ENCODE peak calls at places on chromosomes 7 and 10, in eight cellular contexts. One of them, this sample, is unnamed.

GRCh38 chr10:99975942-99976809 is 33.6 kb downstream of the DNMBP start:
- DNase-seq in heart right ventricle: no peak
- DNase-seq in choroid plexus epithelial cell: peak
- DNase-seq in AG09319: peak
- DNase-seq in thoracic aorta: no peak
- DNase-seq in epithelial cell of esophagus: peak
- DNase-seq in fibroblast of lung: peak
- DNase-seq in tibial artery: no peak
- DNase-seq in this sample: peak

GRCh38 chr7:133945497-133945896 is 181.6 kb upstream of the LRGUK start:
- DNase-seq in heart right ventricle: no peak
- DNase-seq in choroid plexus epithelial cell: peak
- DNase-seq in AG09319: no peak
- DNase-seq in thoracic aorta: no peak
- DNase-seq in epithelial cell of esophagus: no peak
- DNase-seq in fibroblast of lung: peak
- DNase-seq in tibial artery: no peak
- DNase-seq in this sample: no peak

GRCh38 chr7:152699101-152699500 is 23.2 kb upstream of the XRCC2 start:
- DNase-seq in heart right ventricle: no peak
- DNase-seq in choroid plexus epithelial cell: no peak
- DNase-seq in AG09319: no peak
- DNase-seq in thoracic aorta: no peak
- DNase-seq in epithelial cell of esophagus: no peak
- DNase-seq in fibroblast of lung: no peak
- DNase-seq in tibial artery: no peak
- DNase-seq in this sample: no peak

GRCh38 chr7:143172354-143172753 is 10.9 kb upstream of the TAS2R39 start:
- DNase-seq in heart right ventricle: no peak
- DNase-seq in choroid plexus epithelial cell: peak
- DNase-seq in AG09319: no peak
- DNase-seq in thoracic aorta: no peak
- DNase-seq in epithelial cell of esophagus: peak
- DNase-seq in fibroblast of lung: no peak
- DNase-seq in tibial artery: no peak
- DNase-seq in this sample: peak

GRCh38 chr10:11520892-11521291 is 90.6 kb downstream of the USP6NL start:
- DNase-seq in heart right ventricle: no peak
- DNase-seq in choroid plexus epithelial cell: no peak
- DNase-seq in AG09319: no peak
- DNase-seq in thoracic aorta: no peak
- DNase-seq in epithelial cell of esophagus: no peak
- DNase-seq in fibroblast of lung: no peak
- DNase-seq in tibial artery: no peak
- DNase-seq in this sample: no peak

GRCh38 chr7:106289848-106290247 is 5.1 kb upstream of the NAMPT start:
- DNase-seq in heart right ventricle: no peak
- DNase-seq in choroid plexus epithelial cell: peak
- DNase-seq in AG09319: no peak
- DNase-seq in thoracic aorta: no peak
- DNase-seq in epithelial cell of esophagus: peak
- DNase-seq in fibroblast of lung: peak
- DNase-seq in tibial artery: no peak
- DNase-seq in this sample: no peak

GRCh38 chr7:50782376-50783208 is at the start of gene GRB10:
- DNase-seq in heart right ventricle: peak
- DNase-seq in choroid plexus epithelial cell: peak
- DNase-seq in AG09319: no peak
- DNase-seq in thoracic aorta: no peak
- DNase-seq in epithelial cell of esophagus: no peak
- DNase-seq in fibroblast of lung: peak
- DNase-seq in tibial artery: no peak
- DNase-seq in this sample: no peak

GRCh38 chr7:112143567-112143966 is 62.6 kb downstream of the DOCK4 start:
- DNase-seq in heart right ventricle: no peak
- DNase-seq in choroid plexus epithelial cell: peak
- DNase-seq in AG09319: peak
- DNase-seq in thoracic aorta: peak
- DNase-seq in epithelial cell of esophagus: no peak
- DNase-seq in fibroblast of lung: peak
- DNase-seq in tibial artery: peak
- DNase-seq in this sample: peak

GRCh38 chr10:114584419-114584818 is 73.7 kb downstream of the ABLIM1 start:
- DNase-seq in heart right ventricle: no peak
- DNase-seq in choroid plexus epithelial cell: no peak
- DNase-seq in AG09319: no peak
- DNase-seq in thoracic aorta: no peak
- DNase-seq in epithelial cell of esophagus: no peak
- DNase-seq in fibroblast of lung: peak
- DNase-seq in tibial artery: no peak
- DNase-seq in this sample: peak

GRCh38 chr7:137755846-137756685 is 90.7 kb downstream of the DGKI start:
- DNase-seq in heart right ventricle: no peak
- DNase-seq in choroid plexus epithelial cell: no peak
- DNase-seq in AG09319: no peak
- DNase-seq in thoracic aorta: no peak
- DNase-seq in epithelial cell of esophagus: no peak
- DNase-seq in fibroblast of lung: peak
- DNase-seq in tibial artery: no peak
- DNase-seq in this sample: no peak

GRCh38 chr10:103668351-103669242 is 175.1 kb downstream of the NEURL1 start:
- DNase-seq in heart right ventricle: peak
- DNase-seq in choroid plexus epithelial cell: peak
- DNase-seq in AG09319: no peak
- DNase-seq in thoracic aorta: no peak
- DNase-seq in epithelial cell of esophagus: no peak
- DNase-seq in fibroblast of lung: peak
- DNase-seq in tibial artery: peak
- DNase-seq in this sample: peak

GRCh38 chr7:5450549-5451327 is 27.1 kb upstream of the TNRC18 start:
- DNase-seq in heart right ventricle: peak
- DNase-seq in choroid plexus epithelial cell: peak
- DNase-seq in AG09319: no peak
- DNase-seq in thoracic aorta: no peak
- DNase-seq in epithelial cell of esophagus: peak
- DNase-seq in fibroblast of lung: peak
- DNase-seq in tibial artery: peak
- DNase-seq in this sample: peak

GRCh38 chr7:111708072-111708471 is 145.8 kb upstream of the IMMP2L start:
- DNase-seq in heart right ventricle: no peak
- DNase-seq in choroid plexus epithelial cell: no peak
- DNase-seq in AG09319: no peak
- DNase-seq in thoracic aorta: no peak
- DNase-seq in epithelial cell of esophagus: no peak
- DNase-seq in fibroblast of lung: no peak
- DNase-seq in tibial artery: no peak
- DNase-seq in this sample: peak

GRCh38 chr7:42107484-42107883 is 129.5 kb downstream of the GLI3 start:
- DNase-seq in heart right ventricle: no peak
- DNase-seq in choroid plexus epithelial cell: peak
- DNase-seq in AG09319: no peak
- DNase-seq in thoracic aorta: no peak
- DNase-seq in epithelial cell of esophagus: peak
- DNase-seq in fibroblast of lung: peak
- DNase-seq in tibial artery: no peak
- DNase-seq in this sample: peak

GRCh38 chr10:123621492-123621891 is 44.7 kb upstream of the GPR26 start:
- DNase-seq in heart right ventricle: no peak
- DNase-seq in choroid plexus epithelial cell: no peak
- DNase-seq in AG09319: no peak
- DNase-seq in thoracic aorta: no peak
- DNase-seq in epithelial cell of esophagus: no peak
- DNase-seq in fibroblast of lung: no peak
- DNase-seq in tibial artery: no peak
- DNase-seq in this sample: no peak

GRCh38 chr7:77933394-77933793 is 134.8 kb downstream of the PHTF2 start:
- DNase-seq in heart right ventricle: no peak
- DNase-seq in choroid plexus epithelial cell: peak
- DNase-seq in AG09319: no peak
- DNase-seq in thoracic aorta: no peak
- DNase-seq in epithelial cell of esophagus: peak
- DNase-seq in fibroblast of lung: peak
- DNase-seq in tibial artery: no peak
- DNase-seq in this sample: peak

GRCh38 chr7:42096681-42097637 is 140.1 kb downstream of the GLI3 start:
- DNase-seq in heart right ventricle: peak
- DNase-seq in choroid plexus epithelial cell: peak
- DNase-seq in AG09319: no peak
- DNase-seq in thoracic aorta: no peak
- DNase-seq in epithelial cell of esophagus: no peak
- DNase-seq in fibroblast of lung: peak
- DNase-seq in tibial artery: peak
- DNase-seq in this sample: peak

GRCh38 chr7:150994141-150994837 is 3.5 kb downstream of the NOS3 start:
- DNase-seq in heart right ventricle: peak
- DNase-seq in choroid plexus epithelial cell: no peak
- DNase-seq in AG09319: no peak
- DNase-seq in thoracic aorta: no peak
- DNase-seq in epithelial cell of esophagus: no peak
- DNase-seq in fibroblast of lung: no peak
- DNase-seq in tibial artery: no peak
- DNase-seq in this sample: no peak

GRCh38 chr10:79136227-79137005 is 67.7 kb downstream of the ZMIZ1 start:
- DNase-seq in heart right ventricle: no peak
- DNase-seq in choroid plexus epithelial cell: no peak
- DNase-seq in AG09319: no peak
- DNase-seq in thoracic aorta: no peak
- DNase-seq in epithelial cell of esophagus: no peak
- DNase-seq in fibroblast of lung: no peak
- DNase-seq in tibial artery: no peak
- DNase-seq in this sample: no peak

GRCh38 chr10:15245530-15245929 is 77.0 kb upstream of the NMT2 start:
- DNase-seq in heart right ventricle: no peak
- DNase-seq in choroid plexus epithelial cell: peak
- DNase-seq in AG09319: no peak
- DNase-seq in thoracic aorta: no peak
- DNase-seq in epithelial cell of esophagus: no peak
- DNase-seq in fibroblast of lung: no peak
- DNase-seq in tibial artery: no peak
- DNase-seq in this sample: peak
- TF ChIP-seq CTCF in heart right ventricle: no peak
- TF ChIP-seq CTCF in choroid plexus epithelial cell: peak
- TF ChIP-seq CTCF in AG09319: peak
- TF ChIP-seq CTCF in thoracic aorta: no peak
- TF ChIP-seq CTCF in epithelial cell of esophagus: no peak
- TF ChIP-seq CTCF in fibroblast of lung: peak
- TF ChIP-seq CTCF in tibial artery: no peak
- TF ChIP-seq CTCF in this sample: peak

GRCh38 chr10:127563718-127564553 is 14.8 kb downstream of the NPS start:
- DNase-seq in heart right ventricle: peak
- DNase-seq in choroid plexus epithelial cell: no peak
- DNase-seq in AG09319: no peak
- DNase-seq in thoracic aorta: no peak
- DNase-seq in epithelial cell of esophagus: peak
- DNase-seq in fibroblast of lung: no peak
- DNase-seq in tibial artery: no peak
- DNase-seq in this sample: no peak
- TF ChIP-seq CTCF in heart right ventricle: peak
- TF ChIP-seq CTCF in choroid plexus epithelial cell: peak
- TF ChIP-seq CTCF in AG09319: peak
- TF ChIP-seq CTCF in thoracic aorta: peak
- TF ChIP-seq CTCF in epithelial cell of esophagus: peak
- TF ChIP-seq CTCF in fibroblast of lung: peak
- TF ChIP-seq CTCF in tibial artery: peak
- TF ChIP-seq CTCF in this sample: peak

DNA sequence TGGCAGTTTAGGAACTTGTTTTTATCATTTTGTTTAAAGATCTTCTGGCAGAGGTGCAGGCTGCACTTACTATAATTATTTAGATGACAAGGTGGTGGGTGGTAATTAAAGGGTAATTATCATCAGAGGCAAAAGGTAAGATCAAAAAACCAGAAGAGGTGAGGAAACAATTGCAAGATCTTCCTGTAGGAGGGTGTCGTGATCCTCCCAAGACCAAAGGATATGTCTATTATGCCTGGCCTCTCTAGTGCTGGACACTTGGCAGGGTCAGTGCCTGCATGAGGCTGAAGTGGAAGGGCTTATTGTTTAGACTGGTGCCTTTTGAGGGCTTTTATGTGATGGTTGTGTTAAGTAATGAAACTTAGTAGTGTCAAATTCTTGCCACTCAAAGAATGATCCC is 1.8 kb upstream of the WAPL start:
- DNase-seq in heart right ventricle: no peak
- DNase-seq in choroid plexus epithelial cell: peak
- DNase-seq in AG09319: no peak
- DNase-seq in thoracic aorta: no peak
- DNase-seq in epithelial cell of esophagus: peak
- DNase-seq in fibroblast of lung: peak
- DNase-seq in tibial artery: no peak
- DNase-seq in this sample: peak
- TF ChIP-seq CTCF in heart right ventricle: peak
- TF ChIP-seq CTCF in choroid plexus epithelial cell: peak
- TF ChIP-seq CTCF in AG09319: peak
- TF ChIP-seq CTCF in thoracic aorta: no peak
- TF ChIP-seq CTCF in epithelial cell of esophagus: peak
- TF ChIP-seq CTCF in fibroblast of lung: peak
- TF ChIP-seq CTCF in tibial artery: no peak
- TF ChIP-seq CTCF in this sample: peak

DNA sequence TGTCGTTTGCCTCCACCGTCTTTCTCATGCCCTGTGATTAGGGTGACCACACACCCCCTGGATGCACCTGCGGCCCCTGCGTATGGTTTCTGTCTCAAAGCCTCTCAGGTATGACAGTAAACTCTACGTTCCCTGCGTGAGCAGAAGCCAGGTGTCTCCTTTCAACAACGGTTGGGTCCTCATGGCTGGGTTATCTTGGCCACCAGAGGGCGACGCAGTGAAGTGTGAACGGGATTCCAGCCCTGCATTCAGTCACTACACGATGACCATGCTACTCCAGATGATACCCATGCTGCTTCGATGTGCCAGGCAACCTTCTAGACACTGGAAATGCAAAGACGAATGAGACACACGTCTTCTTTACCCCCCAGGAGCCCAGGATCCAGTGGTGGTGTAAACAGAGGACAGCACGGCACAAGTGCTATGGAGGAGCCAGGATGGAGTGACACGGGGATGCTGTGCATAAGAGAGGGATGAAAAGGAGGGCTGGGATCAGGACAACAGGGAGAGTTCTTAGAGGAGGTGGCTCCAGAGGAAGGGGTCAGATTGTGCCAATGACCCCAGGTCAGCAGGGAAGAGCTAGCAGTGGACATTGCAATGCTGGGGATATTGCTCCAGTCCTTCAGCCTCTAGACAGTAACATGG is 228.1 kb upstream of the PFKP start:
- DNase-seq in heart right ventricle: no peak
- DNase-seq in choroid plexus epithelial cell: peak
- DNase-seq in AG09319: no peak
- DNase-seq in thoracic aorta: no peak
- DNase-seq in epithelial cell of esophagus: peak
- DNase-seq in fibroblast of lung: no peak
- DNase-seq in tibial artery: no peak
- DNase-seq in this sample: peak
- TF ChIP-seq CTCF in heart right ventricle: peak
- TF ChIP-seq CTCF in choroid plexus epithelial cell: peak
- TF ChIP-seq CTCF in AG09319: peak
- TF ChIP-seq CTCF in thoracic aorta: no peak
- TF ChIP-seq CTCF in epithelial cell of esophagus: no peak
- TF ChIP-seq CTCF in fibroblast of lung: peak
- TF ChIP-seq CTCF in tibial artery: peak
- TF ChIP-seq CTCF in this sample: peak

This sample was measured in fibroblast of the aortic adventitia.